ENCODE peak calls at places on chromosomes 4 and X, in five cellular contexts. G, Q, Z, M and U are unnamed samples.
A peak's percentile ranks its signal among the peaks of the same experiment; 100 is the strongest.

GRCh38 chrX:30971761-30972603 is 82.9 kb upstream of the TAB3 start:
- DNase-seq in G (no peak), Q (peak; percentile 29), Z (peak; percentile 47), M (peak; percentile 65), U (peak; percentile 23)

GRCh38 chr4:182142146-182143085 is 100.8 kb upstream of the TENM3 start:
- DNase-seq in Z (no peak), M (peak; percentile 70), Q (peak; percentile 81), G (no peak), U (peak; percentile 51)

GRCh38 chrX:45309096-45309495 is 108.4 kb upstream of the DIPK2B start:
- DNase-seq in M (no peak), G (no peak), Z (no peak), Q (peak; percentile 50), U (no peak)

GRCh38 chr4:176277162-176277904 is 8.3 kb upstream of the ASB5 start:
- DNase-seq in Z (peak; percentile 74), Q (peak; percentile 60), G (peak; percentile 33), M (peak; percentile 75), U (peak; percentile 67)

GRCh38 chr4:142817442-142817841 is 28.7 kb downstream of the INPP4B start:
- DNase-seq in Z (peak; percentile 13), G (no peak), Q (peak; percentile 98), M (no peak), U (no peak)

GRCh38 chrX:119729408-119730201 is 28.8 kb upstream of the SOWAHD start:
- DNase-seq in M (peak; percentile 66), Q (peak; percentile 29), G (peak; percentile 48), Z (peak; percentile 54), U (peak; percentile 60)

GRCh38 chr4:76179398-76180318 is 31.5 kb upstream of the NUP54 start:
- DNase-seq in Z (peak; percentile 86), G (peak; percentile 88), M (peak; percentile 92), Q (peak; percentile 65), U (peak; percentile 89)

GRCh38 chr4:124486423-124486822 is 226.1 kb downstream of the ANKRD50 start:
- DNase-seq in M (no peak), Q (no peak), Z (no peak), G (no peak), U (no peak)

GRCh38 chr4:10031663-10032590 is 10.6 kb upstream of the SLC2A9 start:
- DNase-seq in Q (peak; percentile 37), Z (no peak), M (no peak), G (no peak), U (peak; percentile 77)

GRCh38 chrX:145464650-145465049 is 217.3 kb downstream of the SPANXN1 start:
- DNase-seq in M (no peak), G (no peak), Q (no peak), Z (no peak), U (no peak)

GRCh38 chr4:108060686-108061321 is 71.1 kb downstream of the HADH start:
- DNase-seq in G (no peak), Q (no peak), Z (no peak), M (no peak), U (no peak)

GRCh38 chr4:12123709-12124108 is 695.0 kb upstream of the HS3ST1 start:
- DNase-seq in G (no peak), M (no peak), Q (no peak), Z (no peak), U (no peak)

GRCh38 chrX:71143508-71143907 is 1.1 kb upstream of the NLGN3 start:
- DNase-seq in Q (peak; percentile 23), M (no peak), Z (peak; percentile 58), G (peak; percentile 64), U (peak; percentile 61)

GRCh38 chr4:45741897-45742296 is 382.0 kb downstream of the GABRG1 start:
- DNase-seq in G (no peak), M (peak; percentile 18), Z (no peak), Q (no peak), U (no peak)

DNA sequence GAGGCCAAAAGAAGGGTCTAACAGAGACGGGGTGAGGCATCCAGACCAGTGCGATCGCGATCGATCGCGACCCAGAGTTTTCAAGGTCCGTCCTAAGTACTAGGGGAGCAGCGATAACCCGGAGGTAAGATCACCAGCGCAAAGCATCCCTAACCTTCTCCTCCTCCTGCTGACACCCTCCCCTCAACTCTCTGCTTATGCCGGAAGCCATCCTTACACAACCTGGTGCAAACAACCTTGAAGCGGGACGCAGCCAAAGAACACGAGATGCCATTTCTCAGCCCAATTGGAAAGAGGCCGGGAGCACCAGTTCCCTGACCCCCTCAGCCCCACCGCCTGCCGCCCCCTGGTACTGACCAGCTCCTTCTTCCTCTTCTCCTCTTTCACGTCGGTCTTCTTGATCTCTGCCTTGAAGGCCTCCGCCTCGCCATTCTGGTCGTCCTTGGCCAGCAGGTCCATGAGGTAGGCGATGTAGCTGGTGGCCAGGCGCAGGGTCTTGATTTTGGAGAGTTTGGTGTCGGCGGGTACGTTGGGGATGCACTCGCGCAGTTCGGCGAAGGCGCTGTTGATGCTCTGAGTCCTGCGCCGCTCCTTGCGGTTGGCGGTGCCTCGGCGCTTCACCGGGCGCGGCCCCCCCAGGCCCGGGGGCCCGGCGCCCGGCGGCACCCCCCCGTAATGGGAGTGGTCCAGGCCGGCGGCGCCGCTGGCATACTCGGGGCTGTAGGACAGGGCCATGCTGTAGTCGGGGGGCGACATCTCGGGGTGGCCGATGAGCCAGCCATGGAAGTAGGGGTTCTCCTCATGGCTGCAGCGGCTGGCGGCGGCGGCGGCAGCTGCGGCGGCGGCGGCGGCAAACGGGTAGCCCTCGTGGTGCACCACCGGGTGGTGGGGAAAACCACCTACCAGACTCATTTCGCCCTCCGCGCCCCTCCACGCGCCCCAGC is 1.4 kb downstream of the HAND2 start:
- DNase-seq in Q (no peak), M (no peak), G (peak; percentile 52), Z (no peak), U (no peak)
- H3K27me3 ChIP-seq in Q (peaks cover 88% of the 10 kb centered on the region), M (peaks cover 86% of the 10 kb centered on the region), G (no peaks in the 10 kb centered on the region), Z (peaks cover 26% of the 10 kb centered on the region), U (peaks cover 69% of the 10 kb centered on the region)

DNA sequence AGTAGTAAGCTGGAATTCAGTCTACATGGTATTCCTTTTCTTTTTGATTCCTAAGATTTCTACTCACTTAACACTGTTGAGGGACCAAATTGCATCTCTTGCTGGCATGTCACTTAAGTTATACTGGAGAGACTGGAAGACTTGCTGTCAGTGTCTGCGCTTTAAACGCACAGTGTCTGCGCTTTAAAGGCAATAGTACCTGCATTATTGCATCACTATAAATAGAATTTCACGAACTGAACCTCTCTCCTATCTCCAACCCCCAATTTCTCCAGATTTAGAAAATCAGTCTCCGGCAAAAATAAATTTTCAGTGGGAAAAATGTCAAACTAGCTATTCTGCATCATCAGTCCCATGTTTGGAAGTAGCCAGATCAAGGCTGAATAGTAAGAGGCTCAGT is 21.2 kb downstream of the SMAD1 start:
- DNase-seq in Z (no peak), Q (no peak), G (no peak), M (no peak), U (no peak)
- H3K4me3 ChIP-seq in Z (no peak overlapping the region), Q (no peak overlapping the region), G (no peak overlapping the region), M (no peak overlapping the region), U (no peak overlapping the region)

GRCh38 chrX:150365051-150365952 is 2.2 kb downstream of the MAMLD1 start:
- DNase-seq in G (peak; percentile 87), M (peak; percentile 79), Z (peak; percentile 71), Q (peak; percentile 58), U (peak; percentile 72)
- TF ChIP-seq CTCF in G (peak; percentile 30), M (peak; percentile 55), Z (peak; percentile 41), Q (peak; percentile 40), U (peak; percentile 35)

DNA sequence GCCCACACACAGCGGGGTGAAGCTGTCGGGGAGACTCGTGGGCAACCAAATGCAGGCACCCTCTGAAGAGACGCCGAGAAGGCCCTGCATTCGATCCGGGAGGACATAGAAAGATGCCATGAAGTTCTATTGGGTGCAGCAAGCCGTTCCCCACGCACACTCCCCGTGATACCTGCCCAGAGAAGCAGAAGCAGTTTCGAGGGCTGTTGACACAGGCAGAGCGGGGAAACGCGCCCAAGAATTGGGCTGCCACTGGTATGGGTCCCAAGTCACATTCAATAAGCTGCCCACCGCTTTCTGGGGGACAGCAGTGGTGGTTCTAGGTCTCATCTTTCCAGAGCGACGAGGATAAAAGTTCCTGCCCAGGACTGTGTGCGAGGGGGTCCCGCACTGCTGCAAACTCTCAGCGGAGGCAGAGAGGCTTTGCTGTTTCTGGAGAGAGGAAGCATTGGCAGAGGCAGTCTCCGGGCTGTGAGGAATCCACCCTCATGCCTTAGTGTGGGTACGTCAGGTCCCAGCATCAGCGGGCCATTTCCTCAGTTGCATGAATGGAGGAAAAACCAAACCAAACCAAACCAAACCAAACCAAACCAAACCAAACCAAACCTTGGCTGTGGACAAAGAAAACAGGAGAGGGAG is 10.1 kb downstream of the PITX2 start:
- DNase-seq in Q (no peak), G (no peak), Z (no peak), M (no peak), U (no peak)
- H3K27me3 ChIP-seq in Q (peaks cover 72% of the 10 kb centered on the region), G (no peaks in the 10 kb centered on the region), Z (peaks cover 48% of the 10 kb centered on the region), M (peaks cover 9% of the 10 kb centered on the region), U (peaks cover 78% of the 10 kb centered on the region)

GRCh38 chrX:9911479-9911878 is 55.7 kb upstream of the CLDN34 start:
- DNase-seq in G (no peak), Q (peak; percentile 78), M (no peak), Z (no peak), U (no peak)
- H3K4me3 ChIP-seq in G (no peak overlapping the region), Q (no peak overlapping the region), M (no peak overlapping the region), Z (no peak overlapping the region), U (no peak overlapping the region)

GRCh38 chrX:47958943-47959342 is 44.8 kb downstream of the ZNF182 start:
- DNase-seq in G (no peak), M (peak; percentile 17), Z (no peak), Q (no peak), U (no peak)
- TF ChIP-seq CTCF in G (no peak), M (peak; percentile 19), Z (peak; percentile 8), Q (no peak), U (no peak)

DNA sequence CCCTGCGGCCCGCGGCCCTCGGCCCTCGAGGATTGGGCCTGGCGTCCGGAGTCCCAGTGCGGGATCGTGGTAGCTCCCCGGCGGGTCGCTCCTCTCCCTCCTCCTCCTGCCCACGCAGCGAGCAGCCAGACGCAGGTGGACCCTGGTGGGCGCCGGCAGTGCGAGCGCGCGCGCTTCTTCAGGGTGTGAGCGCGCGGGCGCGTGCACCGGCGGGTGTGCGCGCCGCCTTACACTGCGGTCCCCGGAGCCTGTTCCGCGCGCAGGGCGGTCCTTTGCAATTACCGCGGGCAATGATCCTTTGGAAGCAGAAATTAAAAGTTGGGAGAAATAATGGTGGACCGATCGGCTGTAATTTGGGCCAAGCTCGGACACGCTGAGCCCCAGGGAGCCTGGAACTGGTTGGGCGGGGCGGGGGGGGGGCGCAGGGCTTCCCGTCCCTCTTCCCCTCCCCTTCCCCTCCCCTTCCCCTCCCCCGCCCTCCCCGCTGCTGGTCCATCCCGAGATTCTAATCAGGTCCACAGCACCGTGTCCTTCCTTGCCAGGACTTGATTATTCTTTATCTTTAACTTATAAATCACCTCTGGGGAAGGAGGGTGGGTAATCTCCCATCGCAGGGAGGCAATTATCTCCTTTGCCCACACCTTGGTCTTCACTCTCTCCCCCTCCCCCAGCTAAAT is 1.6 kb upstream of the NKX1-1 start:
- DNase-seq in M (no peak), Z (no peak), Q (no peak), G (no peak), U (no peak)
- H3K27me3 ChIP-seq in M (peaks cover 64% of the 10 kb centered on the region), Z (peaks cover 55% of the 10 kb centered on the region), Q (peaks cover 44% of the 10 kb centered on the region), G (peaks cover 11% of the 10 kb centered on the region), U (peaks cover 90% of the 10 kb centered on the region)